ENCODE peak calls at places on chromosomes 2 and 18, in five cellular contexts. One of them, this sample, is unnamed.

GRCh38 chr18:7259482-7259881 is 28.6 kb downstream of the LRRC30 start:
- DNase-seq in HepG2: no peak
- DNase-seq in GM12878: no peak
- DNase-seq in H1: no peak
- DNase-seq in HEK293T: no peak
- DNase-seq in this sample: no peak

GRCh38 chr2:207766697-207767460 is 2.8 kb downstream of the FZD5 start:
- DNase-seq in HepG2: peak
- DNase-seq in GM12878: no peak
- DNase-seq in HEK293T: no peak
- DNase-seq in H1: no peak
- DNase-seq in this sample: no peak

GRCh38 chr18:48230459-48231113 is 178.6 kb downstream of the ZBTB7C start:
- DNase-seq in HepG2: peak
- DNase-seq in H1: peak
- DNase-seq in HEK293T: peak
- DNase-seq in GM12878: no peak
- DNase-seq in this sample: peak

GRCh38 chr2:225697936-225698335 is 298.4 kb downstream of the NYAP2 start:
- DNase-seq in GM12878: no peak
- DNase-seq in H1: no peak
- DNase-seq in HEK293T: no peak
- DNase-seq in HepG2: no peak
- DNase-seq in this sample: no peak

GRCh38 chr2:171433763-171434670 is at the start of the genes DCAF17 and METTL8:
- DNase-seq in HepG2: peak
- DNase-seq in HEK293T: peak
- DNase-seq in GM12878: peak
- DNase-seq in H1: peak
- DNase-seq in this sample: peak

GRCh38 chr2:25249785-25250184 is 81.4 kb upstream of the POMC start:
- DNase-seq in HEK293T: no peak
- DNase-seq in GM12878: no peak
- DNase-seq in HepG2: no peak
- DNase-seq in H1: no peak
- DNase-seq in this sample: no peak

GRCh38 chr2:43000242-43001054 is 208.1 kb upstream of the HAAO start:
- DNase-seq in HEK293T: no peak
- DNase-seq in H1: no peak
- DNase-seq in HepG2: peak
- DNase-seq in GM12878: no peak
- DNase-seq in this sample: no peak

GRCh38 chr2:143787674-143788073 is 658.5 kb downstream of the ARHGAP15 start:
- DNase-seq in GM12878: no peak
- DNase-seq in H1: no peak
- DNase-seq in HepG2: no peak
- DNase-seq in HEK293T: no peak
- DNase-seq in this sample: no peak

GRCh38 chr2:148645925-148646559 is 1.5 kb downstream of the EPC2 start:
- DNase-seq in GM12878: peak
- DNase-seq in HEK293T: peak
- DNase-seq in H1: no peak
- DNase-seq in HepG2: peak
- DNase-seq in this sample: no peak

GRCh38 chr2:121004950-121005349 is 269.3 kb downstream of the GLI2 start:
- DNase-seq in GM12878: no peak
- DNase-seq in H1: no peak
- DNase-seq in HepG2: no peak
- DNase-seq in HEK293T: peak
- DNase-seq in this sample: no peak

GRCh38 chr2:210660751-210661150 is 104.4 kb downstream of the CPS1 start:
- DNase-seq in GM12878: no peak
- DNase-seq in H1: no peak
- DNase-seq in HEK293T: no peak
- DNase-seq in HepG2: no peak
- DNase-seq in this sample: no peak

GRCh38 chr2:70566906-70567305 is 13.3 kb upstream of the TGFA start:
- DNase-seq in GM12878: no peak
- DNase-seq in HepG2: no peak
- DNase-seq in H1: no peak
- DNase-seq in HEK293T: no peak
- DNase-seq in this sample: no peak

GRCh38 chr2:70570041-70570661 is 16.5 kb upstream of the TGFA start:
- DNase-seq in HEK293T: no peak
- DNase-seq in H1: no peak
- DNase-seq in HepG2: peak
- DNase-seq in GM12878: no peak
- DNase-seq in this sample: peak

GRCh38 chr2:70566464-70566863 is 12.8 kb upstream of the TGFA start:
- DNase-seq in H1: no peak
- DNase-seq in HEK293T: no peak
- DNase-seq in GM12878: no peak
- DNase-seq in HepG2: no peak
- DNase-seq in this sample: no peak

GRCh38 chr2:70565039-70565731 is 11.6 kb upstream of the TGFA start:
- DNase-seq in HepG2: peak
- DNase-seq in HEK293T: no peak
- DNase-seq in GM12878: no peak
- DNase-seq in H1: no peak
- DNase-seq in this sample: no peak

DNA sequence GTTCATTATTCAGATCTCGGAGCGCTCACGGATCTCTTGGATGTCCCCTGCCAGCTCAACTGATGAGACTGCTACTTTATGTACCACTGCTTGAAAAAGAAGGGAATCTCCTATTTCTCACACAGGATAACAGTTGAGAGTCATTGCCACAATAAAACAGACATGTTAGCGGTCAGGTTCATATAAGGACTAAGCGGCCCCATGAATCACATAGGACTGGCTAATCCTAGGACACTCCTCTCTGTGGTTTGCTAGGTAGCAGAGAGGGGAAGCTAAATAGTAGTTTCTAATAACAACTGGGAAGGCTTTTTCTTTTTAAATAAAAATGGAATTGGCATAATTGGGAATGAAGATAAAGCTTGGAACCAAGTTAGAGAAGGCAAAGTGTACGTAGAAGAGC is 15.9 kb upstream of the TGFA start:
- DNase-seq in HepG2: no peak
- DNase-seq in H1: no peak
- DNase-seq in HEK293T: no peak
- DNase-seq in GM12878: no peak
- DNase-seq in this sample: no peak
- TF ChIP-seq SUZ12 in HepG2: no peak
- TF ChIP-seq SUZ12 in H1: no peak
- TF ChIP-seq SUZ12 in HEK293T: no peak
- TF ChIP-seq SUZ12 in GM12878: no peak
- TF ChIP-seq SUZ12 in this sample: no peak

GRCh38 chr2:64613276-64613675 is 40.4 kb downstream of the SERTAD2 start:
- DNase-seq in HepG2: no peak
- DNase-seq in HEK293T: no peak
- DNase-seq in GM12878: no peak
- DNase-seq in H1: no peak
- DNase-seq in this sample: no peak
- TF ChIP-seq SUZ12 in HepG2: no peak
- TF ChIP-seq SUZ12 in HEK293T: no peak
- TF ChIP-seq SUZ12 in GM12878: no peak
- TF ChIP-seq SUZ12 in H1: no peak
- TF ChIP-seq SUZ12 in this sample: no peak

DNA sequence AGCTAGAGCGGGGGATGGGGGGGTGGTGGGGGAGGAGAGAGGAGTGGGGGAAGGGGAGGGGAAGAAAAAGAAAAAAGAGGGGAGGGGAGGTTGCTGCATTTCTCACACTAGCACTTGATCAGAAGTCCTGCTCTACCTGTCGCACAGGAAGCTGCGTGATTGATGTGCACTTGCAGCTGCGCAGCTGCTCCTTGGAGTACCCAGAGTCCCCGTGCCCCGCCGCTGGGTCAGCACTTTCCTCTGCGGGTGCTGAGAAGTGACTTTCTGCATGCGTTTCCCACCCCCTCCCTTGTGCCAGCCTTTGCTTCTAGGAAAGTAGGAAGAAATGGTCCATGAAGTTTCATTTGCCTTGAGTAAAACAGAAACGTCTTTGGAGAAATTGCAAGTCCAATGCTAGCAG is 297.3 kb downstream of the ETAA1 start:
- DNase-seq in HepG2: no peak
- DNase-seq in HEK293T: no peak
- DNase-seq in GM12878: no peak
- DNase-seq in H1: no peak
- DNase-seq in this sample: no peak
- TF ChIP-seq SUZ12 in HepG2: no peak
- TF ChIP-seq SUZ12 in HEK293T: no peak
- TF ChIP-seq SUZ12 in GM12878: no peak
- TF ChIP-seq SUZ12 in H1: no peak
- TF ChIP-seq SUZ12 in this sample: no peak

GRCh38 chr2:216284708-216285107 is 87.6 kb downstream of the MARCHF4 start:
- DNase-seq in HEK293T: no peak
- DNase-seq in H1: no peak
- DNase-seq in HepG2: no peak
- DNase-seq in GM12878: no peak
- DNase-seq in this sample: no peak

GRCh38 chr2:216286616-216287231 is 85.6 kb downstream of the MARCHF4 start:
- DNase-seq in HEK293T: no peak
- DNase-seq in GM12878: no peak
- DNase-seq in H1: no peak
- DNase-seq in HepG2: no peak
- DNase-seq in this sample: no peak

GRCh38 chr2:216289470-216289869 is 82.8 kb downstream of the MARCHF4 start:
- DNase-seq in HepG2: no peak
- DNase-seq in HEK293T: no peak
- DNase-seq in H1: no peak
- DNase-seq in GM12878: no peak
- DNase-seq in this sample: no peak

GRCh38 chr2:216285641-216286156 is 86.6 kb downstream of the MARCHF4 start:
- DNase-seq in GM12878: no peak
- DNase-seq in H1: no peak
- DNase-seq in HEK293T: no peak
- DNase-seq in HepG2: no peak
- DNase-seq in this sample: peak

DNA sequence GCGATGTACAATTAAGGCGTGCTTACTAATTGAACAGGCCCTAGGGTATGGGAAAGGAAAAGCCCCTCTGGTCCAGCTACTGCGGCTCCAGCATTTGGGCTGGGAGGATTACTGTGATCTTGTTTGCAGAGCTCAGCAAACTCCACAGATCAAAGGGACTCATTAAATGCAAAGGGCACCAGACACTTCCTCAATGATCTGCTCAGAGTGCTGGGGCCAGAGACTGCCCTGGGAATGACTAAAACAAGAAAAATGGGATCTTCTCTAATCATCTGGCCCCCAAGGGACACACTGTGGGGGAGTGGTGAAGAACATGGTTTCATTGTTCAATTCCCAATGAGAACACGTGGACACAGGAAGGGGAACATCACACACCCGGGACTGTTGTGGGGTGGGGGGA is 85.0 kb downstream of the MARCHF4 start:
- DNase-seq in HepG2: peak
- DNase-seq in H1: no peak
- DNase-seq in HEK293T: no peak
- DNase-seq in GM12878: no peak
- DNase-seq in this sample: no peak
- TF ChIP-seq SUZ12 in HepG2: no peak
- TF ChIP-seq SUZ12 in H1: no peak
- TF ChIP-seq SUZ12 in HEK293T: no peak
- TF ChIP-seq SUZ12 in GM12878: no peak
- TF ChIP-seq SUZ12 in this sample: no peak

GRCh38 chr2:31729442-31730092 is 148.8 kb upstream of the SRD5A2 start:
- DNase-seq in H1: no peak
- DNase-seq in GM12878: peak
- DNase-seq in HEK293T: peak
- DNase-seq in HepG2: peak
- DNase-seq in this sample: peak
- TF ChIP-seq SUZ12 in H1: no peak
- TF ChIP-seq SUZ12 in GM12878: no peak
- TF ChIP-seq SUZ12 in HEK293T: no peak
- TF ChIP-seq SUZ12 in HepG2: no peak
- TF ChIP-seq SUZ12 in this sample: no peak

GRCh38 chr18:11498821-11499220 is 110.6 kb upstream of the SLC35G4 start:
- DNase-seq in H1: no peak
- DNase-seq in HepG2: no peak
- DNase-seq in GM12878: no peak
- DNase-seq in HEK293T: no peak
- DNase-seq in this sample: no peak
- TF ChIP-seq SUZ12 in H1: no peak
- TF ChIP-seq SUZ12 in HepG2: no peak
- TF ChIP-seq SUZ12 in GM12878: no peak
- TF ChIP-seq SUZ12 in HEK293T: no peak
- TF ChIP-seq SUZ12 in this sample: no peak

GRCh38 chr2:151760139-151760650 is 25.9 kb upstream of the NEB start:
- DNase-seq in H1: peak
- DNase-seq in GM12878: no peak
- DNase-seq in HepG2: peak
- DNase-seq in HEK293T: no peak
- DNase-seq in this sample: no peak
- TF ChIP-seq SUZ12 in H1: no peak
- TF ChIP-seq SUZ12 in GM12878: no peak
- TF ChIP-seq SUZ12 in HepG2: no peak
- TF ChIP-seq SUZ12 in HEK293T: no peak
- TF ChIP-seq SUZ12 in this sample: no peak

GRCh38 chr2:181818036-181818680 is 73.4 kb upstream of the ITPRID2 start:
- DNase-seq in GM12878: no peak
- DNase-seq in H1: no peak
- DNase-seq in HepG2: no peak
- DNase-seq in HEK293T: no peak
- DNase-seq in this sample: no peak
- TF ChIP-seq SUZ12 in GM12878: no peak
- TF ChIP-seq SUZ12 in H1: no peak
- TF ChIP-seq SUZ12 in HepG2: no peak
- TF ChIP-seq SUZ12 in HEK293T: no peak
- TF ChIP-seq SUZ12 in this sample: no peak

GRCh38 chr2:233476651-233477547 is 89.7 kb downstream of the USP40 start:
- DNase-seq in GM12878: no peak
- DNase-seq in H1: no peak
- DNase-seq in HEK293T: no peak
- DNase-seq in HepG2: no peak
- DNase-seq in this sample: no peak
- TF ChIP-seq SUZ12 in GM12878: no peak
- TF ChIP-seq SUZ12 in H1: no peak
- TF ChIP-seq SUZ12 in HEK293T: no peak
- TF ChIP-seq SUZ12 in HepG2: no peak
- TF ChIP-seq SUZ12 in this sample: no peak

DNA sequence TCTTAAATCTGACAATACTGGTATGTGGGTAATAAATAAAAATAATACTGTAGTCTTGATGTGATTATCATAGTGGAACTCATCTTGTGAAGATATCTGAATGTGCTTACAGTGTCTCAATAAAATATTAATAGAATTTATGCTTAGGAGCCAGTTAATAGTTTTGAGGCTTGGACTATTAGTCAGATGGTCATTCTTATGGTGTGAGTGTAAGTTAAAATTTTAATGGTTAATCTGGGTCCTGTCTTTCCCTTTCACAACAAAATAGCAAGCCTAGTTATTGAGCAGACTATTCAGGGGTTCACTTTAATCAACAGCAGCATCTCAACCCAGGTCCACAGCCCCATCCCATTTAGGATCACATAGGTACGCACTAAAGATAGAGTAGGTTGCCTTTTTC is 138.9 kb downstream of the HAUS1 start:
- DNase-seq in GM12878: no peak
- DNase-seq in H1: no peak
- DNase-seq in HepG2: no peak
- DNase-seq in HEK293T: no peak
- DNase-seq in this sample: no peak
- TF ChIP-seq SUZ12 in GM12878: no peak
- TF ChIP-seq SUZ12 in H1: no peak
- TF ChIP-seq SUZ12 in HepG2: no peak
- TF ChIP-seq SUZ12 in HEK293T: no peak
- TF ChIP-seq SUZ12 in this sample: no peak